ENCODE peak calls at places on chromosomes 16 and 17, in six cellular contexts. N is GM12878, M is K562, A is H1, G is HepG2, L is HCT116. X is an unnamed sample.

GRCh38 chr16:67954421-67955196 is 10.7 kb upstream of the LCAT start:
- DNase-seq in N (no peak), M (no peak), A (no peak), G (no peak), L (no peak), X (no peak)

GRCh38 chr16:11253009-11253994 is 2.7 kb downstream of the SOCS1 start:
- DNase-seq in N (no peak), M (peak; percentile 36), A (no peak), G (no peak), L (no peak), X (no peak)

GRCh38 chr17:42502091-42502490 is 34.0 kb upstream of the NAGLU start:
- DNase-seq in N (no peak), M (no peak), A (no peak), G (no peak), L (no peak), X (no peak)

GRCh38 chr17:78342438-78343098 is 17.3 kb downstream of the SOCS3 start:
- DNase-seq in N (no peak), M (no peak), A (no peak), G (no peak), L (peak; percentile 65), X (no peak)

GRCh38 chr17:37743875-37744632 is 805 bp downstream of the HNF1B start:
- DNase-seq in N (no peak), M (no peak), A (peak; percentile 66), G (peak; percentile 61), L (no peak), X (peak; percentile 54)

GRCh38 chr16:1445518-1446197 is 1.3 kb upstream of the CCDC154 start:
- DNase-seq in N (no peak), M (no peak), A (no peak), G (no peak), L (no peak), X (no peak)

GRCh38 chr17:76292567-76292966 is 15.5 kb downstream of the QRICH2 start:
- DNase-seq in N (no peak), M (no peak), A (no peak), G (no peak), L (no peak), X (no peak)

GRCh38 chr17:21194688-21195087 is 19.3 kb downstream of the TMEM11 start:
- DNase-seq in N (no peak), M (no peak), A (no peak), G (no peak), L (no peak), X (no peak)

GRCh38 chr17:50806141-50806643 is 29.2 kb upstream of the WFIKKN2 start:
- DNase-seq in N (no peak), M (no peak), A (peak; percentile 68), G (peak; percentile 73), L (no peak), X (peak; percentile 56)

GRCh38 chr17:63445571-63446217 is 412 bp downstream of the CYB561 start:
- DNase-seq in N (no peak), M (peak; percentile 60), A (peak; percentile 92), G (no peak), L (peak; percentile 58), X (peak; percentile 76)

GRCh38 chr17:59914274-59914854 is 21.4 kb downstream of the RPS6KB1 start:
- DNase-seq in N (no peak), M (peak; percentile 47), A (no peak), G (peak; percentile 51), L (peak; percentile 19), X (no peak)

GRCh38 chr17:37212184-37212583 is 163.6 kb upstream of the C17orf78 start:
- DNase-seq in N (no peak), M (no peak), A (no peak), G (no peak), L (no peak), X (no peak)

GRCh38 chr17:31596382-31597323 is 205.2 kb downstream of the RAB11FIP4 start:
- DNase-seq in N (peak; percentile 70), M (no peak), A (no peak), G (peak; percentile 44), L (peak; percentile 77), X (no peak)

GRCh38 chr17:51166987-51167931 is 1.0 kb downstream of the NME2 start:
- DNase-seq in N (no peak), M (peak; percentile 83), A (peak; percentile 80), G (peak; percentile 59), L (no peak), X (peak; percentile 60)

GRCh38 chr17:53313746-53314145 is 509.0 kb upstream of the KIF2B start:
- DNase-seq in N (no peak), M (no peak), A (no peak), G (no peak), L (no peak), X (no peak)

GRCh38 chr16:20023190-20023589 is 50.5 kb downstream of the GPR139 start:
- DNase-seq in N (no peak), M (peak; percentile 13), A (no peak), G (peak; percentile 32), L (no peak), X (no peak)

GRCh38 chr17:6551909-6552768 is 4.2 kb downstream of the PITPNM3 start:
- DNase-seq in N (no peak), M (no peak), A (no peak), G (no peak), L (no peak), X (no peak)

GRCh38 chr16:76370344-76370743 is 93.1 kb downstream of the CNTNAP4 start:
- DNase-seq in N (no peak), M (no peak), A (no peak), G (no peak), L (no peak), X (no peak)

GRCh38 chr16:49588061-49588460 is 214.5 kb downstream of the C16orf78 start:
- DNase-seq in N (no peak), M (no peak), A (peak; percentile 38), G (no peak), L (no peak), X (peak; percentile 2)

GRCh38 chr17:50532452-50533024 is at the start of gene EPN3:
- DNase-seq in N (no peak), M (no peak), A (peak; percentile 78), G (no peak), L (peak; percentile 31), X (peak; percentile 61)

GRCh38 chr17:28576758-28577465 is at the start of gene ALDOC:
- DNase-seq in N (peak; percentile 88), M (peak; percentile 100), A (peak; percentile 99), G (peak; percentile 86), L (peak; percentile 81), X (peak; percentile 99)

GRCh38 chr16:48014349-48015135 is 141.3 kb downstream of the ABCC12 start:
- DNase-seq in N (no peak), M (no peak), A (no peak), G (peak; percentile 11), L (peak; percentile 63), X (no peak)

GRCh38 chr17:72995008-72995656 is 97.4 kb downstream of the SLC39A11 start:
- DNase-seq in N (no peak), M (no peak), A (no peak), G (no peak), L (no peak), X (no peak)

GRCh38 chr17:81390436-81391214 is 4.6 kb upstream of the BAHCC1 start:
- DNase-seq in N (no peak), M (no peak), A (peak; percentile 57), G (no peak), L (no peak), X (no peak)

GRCh38 chr17:63246344-63246743 is 199.8 kb downstream of the CYB561 start:
- DNase-seq in N (no peak), M (no peak), A (no peak), G (no peak), L (no peak), X (no peak)

GRCh38 chr17:64683791-64684190 is 21.7 kb upstream of the SMURF2 start:
- DNase-seq in N (no peak), M (no peak), A (no peak), G (no peak), L (no peak), X (no peak)

GRCh38 chr16:21523411-21524067 is 75.8 kb upstream of the METTL9 start:
- DNase-seq in N (no peak), M (no peak), A (no peak), G (peak; percentile 80), L (no peak), X (no peak)

GRCh38 chr16:25199457-25199856 is 17.3 kb upstream of the AQP8 start:
- DNase-seq in N (no peak), M (no peak), A (no peak), G (no peak), L (no peak), X (no peak)

GRCh38 chr16:30797670-30798309 is 10.8 kb upstream of the ZNF629 start:
- DNase-seq in N (no peak), M (no peak), A (no peak), G (peak; percentile 45), L (no peak), X (no peak)
- TF ChIP-seq ATF3 in N (no peak), M (no peak), A (no peak), G (no peak), L (no peak), X (no peak)

DNA sequence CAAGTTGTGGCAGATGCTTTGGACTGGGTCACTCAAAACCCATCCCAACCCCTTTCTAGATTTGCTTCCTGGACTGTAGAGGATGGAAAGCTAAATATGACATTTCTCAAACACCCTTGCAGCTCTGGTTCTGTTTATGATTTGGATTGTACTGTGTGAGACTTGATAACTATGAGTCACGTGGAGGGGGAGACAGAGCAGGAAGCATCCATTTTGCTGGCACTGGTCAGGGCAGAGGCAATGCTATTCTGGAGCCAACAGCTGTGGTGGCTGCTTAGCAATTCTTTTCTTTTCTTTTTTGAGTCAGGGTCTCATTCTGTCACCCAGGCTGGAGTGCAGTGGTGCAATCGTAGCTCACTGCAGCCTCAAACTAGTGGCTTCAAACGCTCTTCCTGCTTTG is 13.6 kb upstream of the TERF2 start:
- DNase-seq in N (no peak), M (no peak), A (no peak), G (no peak), L (no peak), X (no peak)
- TF ChIP-seq ATF3 in N (no peak), M (no peak), A (no peak), G (no peak), L (no peak), X (no peak)

GRCh38 chr17:70763018-70763417 is 593.7 kb downstream of the KCNJ2 start:
- DNase-seq in N (no peak), M (no peak), A (no peak), G (no peak), L (no peak), X (no peak)
- TF ChIP-seq ATF3 in N (no peak), M (no peak), A (no peak), G (no peak), L (no peak), X (no peak)

DNA sequence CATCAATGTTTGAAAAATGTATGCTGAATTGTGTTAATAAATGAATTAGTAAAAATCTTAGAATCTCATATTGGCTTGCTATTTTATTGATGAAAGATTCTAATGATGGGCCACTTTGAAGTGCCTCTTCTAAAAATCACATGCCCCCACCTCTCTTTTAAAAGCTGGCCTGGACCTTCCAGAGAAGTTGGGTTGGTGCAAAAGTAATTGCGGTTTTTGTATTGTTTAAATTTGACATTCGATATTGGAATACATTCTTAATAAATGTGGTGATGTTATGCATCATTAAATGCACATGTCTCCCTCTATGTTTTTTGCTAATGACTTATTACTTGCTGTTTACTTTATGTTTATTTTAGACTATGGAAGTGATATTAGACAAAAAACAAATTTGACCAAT is 314.6 kb upstream of the C16orf82 start:
- DNase-seq in N (no peak), M (no peak), A (no peak), G (no peak), L (no peak), X (no peak)
- TF ChIP-seq ATF3 in N (no peak), M (no peak), A (no peak), G (no peak), L (no peak), X (no peak)